ENCODE peak calls at places on chromosome 19, in four cellular contexts. Q is anterior cingulate cortex, K is mesendoderm, T is Calu3. I is an unnamed sample.

GRCh38 chr19:18646535-18647370 is 9.9 kb downstream of the KLHL26 start:
- DNase-seq in Q (no peak), K (no peak), T (no peak), I (no peak)

GRCh38 chr19:16385296-16385695 is 60.7 kb downstream of the KLF2 start:
- DNase-seq in Q (no peak), K (no peak), T (no peak), I (no peak)

GRCh38 chr19:55212447-55212846 is 3.1 kb upstream of the PTPRH start:
- DNase-seq in Q (no peak), K (peak; percentile 19), T (peak; percentile 48), I (peak; percentile 80)

GRCh38 chr19:29248332-29248844 is 35.4 kb upstream of the UQCRFS1 start:
- DNase-seq in Q (no peak), K (no peak), T (no peak), I (no peak)

GRCh38 chr19:50514346-50515167 is 844 bp upstream of the ASPDH start:
- DNase-seq in Q (peak; percentile 73), K (no peak), T (no peak), I (no peak)

GRCh38 chr19:35669566-35669965 is 3.2 kb downstream of the UPK1A start:
- DNase-seq in Q (no peak), K (no peak), T (no peak), I (no peak)

GRCh38 chr19:6023085-6023682 is 45.2 kb upstream of the RANBP3 start:
- DNase-seq in Q (no peak), K (no peak), T (no peak), I (peak; percentile 45)

GRCh38 chr19:1154731-1155351 is 19.2 kb downstream of the SBNO2 start:
- DNase-seq in Q (peak; percentile 15), K (no peak), T (peak; percentile 66), I (peak; percentile 34)

GRCh38 chr19:45295873-45296272 is 26.8 kb downstream of the CKM start:
- DNase-seq in Q (no peak), K (no peak), T (no peak), I (no peak)

I was measured in Peyer's patch.